ENCODE peak calls at places on chromosomes 1 and 21, in four cellular contexts. R is transverse colon, X is smooth muscle cell of the brain vasculature, J is right atrium auricular region. N is an unnamed sample.

GRCh38 chr1:215360786-215361185 is 206.3 kb upstream of the KCTD3 start:
- DNase-seq in J (no peak), X (no peak), R (no peak), N (no peak)

GRCh38 chr1:24199291-24199900 is 12.3 kb upstream of the IFNLR1 start:
- DNase-seq in X (no peak), R (peak), J (peak), N (peak)

GRCh38 chr1:110524311-110525249 is 5.6 kb upstream of the KCNA10 start:
- DNase-seq in R (peak), J (no peak), X (no peak), N (peak)

GRCh38 chr1:19372602-19373001 is 60.5 kb downstream of the SLC66A1 start:
- DNase-seq in J (no peak), R (no peak), X (no peak), N (no peak)

GRCh38 chr21:44932366-44933181 is 7.3 kb upstream of the SLX9 start:
- DNase-seq in R (peak), X (no peak), J (no peak), N (no peak)

GRCh38 chr1:186404454-186405051 is 28.9 kb downstream of the ODR4 start:
- DNase-seq in R (no peak), X (peak), J (no peak), N (peak)

GRCh38 chr1:107877092-107877491 is 87.9 kb downstream of the VAV3 start:
- DNase-seq in J (no peak), R (no peak), X (no peak), N (no peak)

GRCh38 chr1:177171536-177172123 is 872 bp downstream of the BRINP2 start:
- DNase-seq in J (no peak), R (no peak), X (no peak), N (no peak)

GRCh38 chr1:168320805-168321577 is 40.3 kb downstream of the TBX19 start:
- DNase-seq in X (peak), R (no peak), J (peak), N (no peak)

GRCh38 chr1:107510347-107510746 is 369.5 kb downstream of the NTNG1 start:
- DNase-seq in R (no peak), X (no peak), J (no peak), N (no peak)

GRCh38 chr1:29650041-29650400 is 413.7 kb downstream of the PTPRU start:
- DNase-seq in X (no peak), J (peak), R (no peak), N (no peak)

GRCh38 chr1:17216078-17216477 is 11.2 kb downstream of the PADI1 start:
- DNase-seq in X (no peak), R (no peak), J (no peak), N (no peak)

GRCh38 chr21:17673261-17674020 is 60.7 kb upstream of the BTG3 start:
- DNase-seq in J (no peak), R (no peak), X (no peak), N (no peak)

GRCh38 chr21:41160036-41160435 is 7.9 kb upstream of the BACE2 start:
- DNase-seq in R (no peak), X (no peak), J (no peak), N (no peak)

GRCh38 chr1:16146888-16147614 is 8.8 kb downstream of the EPHA2 start:
- DNase-seq in J (no peak), R (no peak), X (no peak), N (peak)

GRCh38 chr1:171940373-171940772 is 99.1 kb downstream of the DNM3 start:
- DNase-seq in R (no peak), X (no peak), J (no peak), N (no peak)

N was measured in HT-29.